ENCODE peak calls at places on chromosomes 7 and 10, in four cellular contexts. T is neural progenitor cell; N is CD8-positive, alpha-beta T cell; Y is fibroblast of pulmonary artery. X is an unnamed sample.

GRCh38 chr10:13349776-13350274 is 1.7 kb upstream of the SEPHS1 start:
- DNase-seq in T (peak; percentile 47), N (peak; percentile 16), Y (peak; percentile 53), X (peak; percentile 86)

GRCh38 chr10:43851030-43851429 is 202.3 kb upstream of the ZNF32 start:
- DNase-seq in T (no peak), N (no peak), Y (no peak), X (no peak)

GRCh38 chr7:90216080-90216674 is 4.6 kb downstream of the STEAP2 start:
- DNase-seq in T (no peak), N (no peak), Y (no peak), X (no peak)

GRCh38 chr10:62268027-62268398 is 631 bp downstream of the RTKN2 start:
- DNase-seq in T (no peak), N (no peak), Y (no peak), X (peak; percentile 58)

GRCh38 chr7:155490697-155491628 is 33.0 kb downstream of the EN2 start:
- DNase-seq in T (peak; percentile 73), N (no peak), Y (no peak), X (no peak)

GRCh38 chr10:36578306-36578705 is 547.1 kb upstream of the ANKRD30A start:
- DNase-seq in T (no peak), N (no peak), Y (peak; percentile 6), X (no peak)

GRCh38 chr7:91344248-91344647 is 80.0 kb downstream of the FZD1 start:
- DNase-seq in T (no peak), N (no peak), Y (no peak), X (no peak)

GRCh38 chr10:58435297-58435696 is 50.1 kb downstream of the TFAM start:
- DNase-seq in T (no peak), N (no peak), Y (peak; percentile 96), X (no peak)

GRCh38 chr10:104650072-104650471 is 9.0 kb downstream of the SORCS3 start:
- DNase-seq in T (peak; percentile 33), N (no peak), Y (no peak), X (no peak)

GRCh38 chr7:148481965-148482626 is 108.5 kb upstream of the C7orf33 start:
- DNase-seq in T (no peak), N (no peak), Y (no peak), X (no peak)

GRCh38 chr10:4012848-4013247 is 227.8 kb upstream of the KLF6 start:
- DNase-seq in T (no peak), N (no peak), Y (no peak), X (no peak)

GRCh38 chr7:132828502-132828901 is 252.2 kb upstream of the PLXNA4 start:
- DNase-seq in T (no peak), N (no peak), Y (no peak), X (no peak)

GRCh38 chr7:131284702-131285419 is 42.8 kb upstream of the MKLN1 start:
- DNase-seq in T (peak; percentile 54), N (no peak), Y (no peak), X (peak; percentile 18)

GRCh38 chr7:14837216-14837615 is 65.3 kb downstream of the DGKB start:
- DNase-seq in T (no peak), N (no peak), Y (peak; percentile 26), X (no peak)

GRCh38 chr10:118754132-118754555 is 626 bp downstream of the CACUL1 start:
- DNase-seq in T (peak; percentile 83), N (peak; percentile 28), Y (peak; percentile 35), X (peak; percentile 74)

GRCh38 chr7:82578430-82578829 is 134.9 kb upstream of the CACNA2D1 start:
- DNase-seq in T (no peak), N (no peak), Y (peak; percentile 78), X (no peak)

GRCh38 chr7:32941181-32941995 is 15.9 kb upstream of the FKBP9 start:
- DNase-seq in T (peak; percentile 24), N (no peak), Y (no peak), X (peak; percentile 95)

GRCh38 chr10:61169294-61169693 is 225.3 kb upstream of the RHOBTB1 start:
- DNase-seq in T (no peak), N (no peak), Y (no peak), X (no peak)

GRCh38 chr10:79292789-79293746 is 54.2 kb upstream of the PPIF start:
- DNase-seq in T (peak; percentile 48), N (peak; percentile 28), Y (no peak), X (peak; percentile 45)

GRCh38 chr7:87628780-87629569 is 777 bp downstream of the RUNDC3B start:
- DNase-seq in T (peak; percentile 62), N (peak; percentile 24), Y (peak; percentile 2), X (peak; percentile 71)

GRCh38 chr7:122183106-122183505 is 39.1 kb upstream of the AASS start:
- DNase-seq in T (no peak), N (no peak), Y (no peak), X (no peak)

GRCh38 chr10:47020491-47020890 is 109.3 kb downstream of the PTPN20 start:
- DNase-seq in T (no peak), N (no peak), Y (peak; percentile 7), X (no peak)

GRCh38 chr7:66837007-66837406 is 84.0 kb upstream of the TMEM248 start:
- DNase-seq in T (peak; percentile 76), N (no peak), Y (peak; percentile 49), X (peak; percentile 37)

GRCh38 chr7:148020679-148021078 is 569.9 kb upstream of the C7orf33 start:
- DNase-seq in T (peak; percentile 53), N (no peak), Y (no peak), X (no peak)

GRCh38 chr10:99815611-99816010 is 33.2 kb downstream of the ABCC2 start:
- DNase-seq in T (no peak), N (no peak), Y (peak; percentile 40), X (no peak)

GRCh38 chr7:140062528-140063299 is at the start of gene PARP12:
- DNase-seq in T (peak; percentile 74), N (peak; percentile 87), Y (peak; percentile 83), X (peak; percentile 80)

GRCh38 chr7:108525327-108525984 is 479 bp downstream of the PNPLA8 start:
- DNase-seq in T (peak; percentile 92), N (no peak), Y (peak; percentile 88), X (peak; percentile 92)

GRCh38 chr7:155770186-155770585 is 42.1 kb downstream of the SHH start:
- DNase-seq in T (no peak), N (no peak), Y (no peak), X (no peak)

GRCh38 chr10:117443677-117444022 is 68.4 kb upstream of the PDZD8 start:
- DNase-seq in T (no peak), N (no peak), Y (no peak), X (no peak)

GRCh38 chr7:29038463-29038862 is 80.3 kb upstream of the TRIL start:
- DNase-seq in T (no peak), N (no peak), Y (peak; percentile 35), X (no peak)

GRCh38 chr7:115230882-115231508 is 309.1 kb downstream of the MDFIC start:
- DNase-seq in T (no peak), N (no peak), Y (peak; percentile 95), X (peak; percentile 16)

GRCh38 chr7:30321089-30321991 is 36.9 kb downstream of the ZNRF2 start:
- DNase-seq in T (peak; percentile 15), N (no peak), Y (peak; percentile 17), X (no peak)
- H3K4me3 ChIP-seq in T (peak overlapping the region; percentile 27), N (peak overlapping the region; percentile 26), Y (peak overlapping the region; percentile 24), X (no peak overlapping the region)

GRCh38 chr10:84329986-84330651 is 1.7 kb downstream of the CCSER2 start:
- DNase-seq in T (no peak), N (peak; percentile 54), Y (no peak), X (no peak)
- H3K4me3 ChIP-seq in T (peak overlapping the region; percentile 76), N (peak overlapping the region; percentile 65), Y (peak overlapping the region; percentile 84), X (peak overlapping the region; percentile 42)

GRCh38 chr10:110495731-110496552 is 1.8 kb upstream of the DUSP5 start:
- DNase-seq in T (peak; percentile 58), N (no peak), Y (peak; percentile 91), X (peak; percentile 27)
- H3K4me3 ChIP-seq in T (peak overlapping the region; percentile 87), N (no peak overlapping the region), Y (peak overlapping the region; percentile 75), X (no peak overlapping the region)

DNA sequence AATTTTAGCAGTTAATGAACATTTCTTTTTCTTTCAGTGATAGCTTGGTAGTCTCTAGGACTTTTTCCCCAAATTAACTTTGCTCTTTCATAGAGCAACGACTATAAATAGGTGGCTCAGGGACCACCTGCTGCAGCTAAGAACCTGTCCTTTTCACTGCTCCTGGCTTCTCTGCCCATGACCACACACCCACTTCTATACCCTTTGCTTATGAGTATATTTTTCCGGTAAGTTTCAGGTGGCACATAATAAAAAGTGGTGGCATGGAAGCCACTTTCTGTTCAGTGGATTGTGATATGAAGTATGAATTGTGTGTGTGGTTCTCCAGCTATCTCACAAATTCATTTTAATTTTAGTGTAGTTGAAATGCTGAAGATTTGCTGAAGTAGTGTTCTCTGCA is 1.2 kb downstream of the ING3 start:
- DNase-seq in T (peak; percentile 8), N (no peak), Y (no peak), X (no peak)
- H3K4me3 ChIP-seq in T (peak overlapping the region; percentile 85), N (peak overlapping the region; percentile 63), Y (peak overlapping the region; percentile 86), X (peak overlapping the region; percentile 73)

DNA sequence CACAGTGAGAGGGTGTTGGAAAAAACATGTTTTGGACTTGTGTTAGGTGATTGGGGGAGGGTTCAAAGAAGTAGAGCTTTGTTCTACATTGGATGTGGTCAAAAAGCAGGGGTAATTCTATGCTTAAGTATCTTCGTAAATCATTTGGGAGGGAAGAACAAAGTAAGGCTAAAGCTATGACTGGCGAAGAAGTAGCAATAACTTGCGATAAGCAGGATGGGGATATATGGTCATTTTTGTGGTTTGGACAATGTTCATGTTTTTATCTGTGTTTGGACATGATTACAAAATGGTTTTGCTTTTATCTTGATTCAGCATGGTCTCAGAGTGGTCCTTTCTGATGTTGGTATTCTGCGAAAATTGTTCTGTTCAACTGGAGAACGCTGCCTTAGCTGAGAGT is 208.8 kb downstream of the SEMA3A start:
- DNase-seq in T (no peak), N (no peak), Y (no peak), X (no peak)
- H3K4me3 ChIP-seq in T (no peak overlapping the region), N (no peak overlapping the region), Y (no peak overlapping the region), X (no peak overlapping the region)

GRCh38 chr7:77288676-77289320 is 89.2 kb upstream of the FGL2 start:
- DNase-seq in T (no peak), N (no peak), Y (no peak), X (no peak)

GRCh38 chr7:77284633-77285032 is 85.0 kb upstream of the FGL2 start:
- DNase-seq in T (no peak), N (no peak), Y (no peak), X (no peak)

GRCh38 chr7:77284005-77284404 is 84.4 kb upstream of the FGL2 start:
- DNase-seq in T (no peak), N (no peak), Y (no peak), X (no peak)

GRCh38 chr7:77281780-77282478 is 82.3 kb upstream of the FGL2 start:
- DNase-seq in T (no peak), N (no peak), Y (no peak), X (no peak)

GRCh38 chr7:77282897-77283296 is 83.3 kb upstream of the FGL2 start:
- DNase-seq in T (no peak), N (no peak), Y (no peak), X (no peak)
- H3K4me3 ChIP-seq in T (no peak overlapping the region), N (no peak overlapping the region), Y (no peak overlapping the region), X (no peak overlapping the region)

X was measured in HAP-1.